ENCODE peak calls at places on chromosomes 7 and 10, in seven cellular contexts. B, O, R, M, U, P and F are unnamed samples.

GRCh38 chr7:139691253-139691781 is 86.5 kb downstream of the HIPK2 start:
- DNase-seq in B (no peak), P (peak; percentile 71), R (no peak), O (peak; percentile 77), U (no peak), M (no peak), F (no peak)

GRCh38 chr7:90412458-90413184 is 9.4 kb downstream of the CLDN12 start:
- DNase-seq in M (peak; percentile 22), O (peak; percentile 87), U (peak; percentile 33), R (no peak), P (peak; percentile 67), B (no peak), F (no peak)

GRCh38 chr7:87574630-87575029 is 26.1 kb downstream of the ABCB1 start:
- DNase-seq in M (no peak), R (no peak), P (no peak), B (no peak), O (no peak), U (no peak), F (no peak)

GRCh38 chr10:104809288-104810090 is 168.4 kb downstream of the SORCS3 start:
- DNase-seq in R (no peak), O (no peak), M (no peak), U (no peak), P (no peak), B (no peak), F (peak; percentile 90)

GRCh38 chr10:122234416-122234815 is 36.7 kb upstream of the BTBD16 start:
- DNase-seq in M (no peak), P (no peak), O (no peak), U (peak; percentile 20), R (no peak), B (no peak), F (no peak)

GRCh38 chr10:92627845-92628480 is 35.0 kb downstream of the KIF11 start:
- DNase-seq in M (no peak), U (no peak), R (no peak), B (no peak), O (no peak), P (no peak), F (no peak)

GRCh38 chr10:78218833-78219490 is 185.3 kb downstream of the RPS24 start:
- DNase-seq in U (no peak), R (no peak), O (no peak), B (no peak), P (no peak), M (no peak), F (no peak)

GRCh38 chr7:107125475-107125874 is 43.3 kb upstream of the HBP1 start:
- DNase-seq in B (no peak), R (no peak), P (no peak), U (no peak), O (no peak), M (no peak), F (no peak)

GRCh38 chr10:133276435-133277201 is at the start of gene ADAM8:
- DNase-seq in M (peak; percentile 41), O (peak; percentile 55), R (no peak), U (peak; percentile 77), B (no peak), P (no peak), F (no peak)

GRCh38 chr7:34087892-34088891 is 182.9 kb downstream of the BMPER start:
- DNase-seq in M (peak; percentile 53), R (no peak), B (no peak), O (peak; percentile 46), U (peak; percentile 68), P (peak; percentile 52), F (no peak)

GRCh38 chr10:21519981-21520436 is 5.5 kb downstream of the SKIDA1 start:
- DNase-seq in U (peak; percentile 53), O (no peak), B (no peak), P (no peak), M (no peak), R (no peak), F (no peak)

GRCh38 chr10:92066386-92066785 is 142.8 kb downstream of the BTAF1 start:
- DNase-seq in P (no peak), O (no peak), B (no peak), M (no peak), R (no peak), U (no peak), F (no peak)

GRCh38 chr10:49616421-49617230 is 2.8 kb downstream of the CHAT start:
- DNase-seq in B (peak; percentile 55), M (no peak), O (no peak), P (no peak), U (no peak), R (no peak), F (peak; percentile 31)

GRCh38 chr10:13956826-13957225 is 370.1 kb downstream of the PRPF18 start:
- DNase-seq in M (no peak), R (peak; percentile 77), U (no peak), O (peak; percentile 36), B (no peak), P (peak; percentile 29), F (no peak)

GRCh38 chr10:111598433-111599059 is 521.7 kb downstream of the ADRA2A start:
- DNase-seq in P (peak; percentile 57), U (peak; percentile 81), M (peak; percentile 63), O (peak; percentile 73), R (peak; percentile 36), B (no peak), F (no peak)

GRCh38 chr10:98351831-98352402 is 63.1 kb downstream of the PYROXD2 start:
- DNase-seq in R (no peak), M (no peak), P (no peak), O (peak; percentile 10), B (no peak), U (no peak), F (no peak)

GRCh38 chr10:98344589-98345038 is 70.4 kb downstream of the PYROXD2 start:
- DNase-seq in B (no peak), U (no peak), R (peak; percentile 72), O (peak; percentile 64), P (peak; percentile 61), M (no peak), F (no peak)

GRCh38 chr10:98346847-98347246 is 68.1 kb downstream of the PYROXD2 start:
- DNase-seq in P (no peak), R (no peak), U (no peak), B (no peak), M (no peak), O (no peak), F (no peak)

GRCh38 chr10:98353105-98353504 is 61.9 kb downstream of the PYROXD2 start:
- DNase-seq in U (no peak), M (no peak), O (no peak), R (no peak), B (no peak), P (no peak), F (no peak)

DNA sequence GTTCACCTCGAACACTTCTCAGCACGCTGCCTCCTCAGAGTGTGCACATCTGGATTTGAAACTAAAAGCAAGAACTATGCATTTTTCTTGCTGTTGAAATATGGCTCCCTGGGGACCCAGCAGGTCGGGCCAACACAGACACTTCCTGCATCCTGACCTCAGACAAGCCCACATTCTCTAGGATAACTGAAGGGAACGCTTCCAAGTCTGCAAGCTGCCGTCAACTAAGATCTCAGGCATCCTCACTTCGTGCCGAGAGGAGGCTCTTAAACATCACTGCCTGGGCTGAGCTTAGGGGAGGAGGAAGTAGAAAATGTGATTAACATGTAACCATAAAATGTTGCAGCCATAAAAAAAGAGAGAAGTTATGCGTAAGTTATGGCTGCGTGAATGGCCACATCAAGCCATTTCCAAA is 65.5 kb downstream of the PYROXD2 start:
- DNase-seq in U (no peak), R (peak; percentile 28), O (peak; percentile 39), M (no peak), P (peak; percentile 34), B (no peak), F (no peak)
- TF ChIP-seq CTCF in U (no peak), R (no peak), O (no peak), M (no peak), P (no peak), B (no peak), F (no peak)

GRCh38 chr7:131546583-131547111 is 9.8 kb downstream of the PODXL start:
- DNase-seq in B (peak; percentile 67), P (no peak), U (peak; percentile 85), O (peak; percentile 37), R (no peak), M (peak; percentile 70), F (no peak)
- TF ChIP-seq CTCF in B (peak; percentile 80), P (peak; percentile 32), U (peak; percentile 89), O (no peak), R (peak; percentile 44), M (peak; percentile 79), F (peak; percentile 40)

DNA sequence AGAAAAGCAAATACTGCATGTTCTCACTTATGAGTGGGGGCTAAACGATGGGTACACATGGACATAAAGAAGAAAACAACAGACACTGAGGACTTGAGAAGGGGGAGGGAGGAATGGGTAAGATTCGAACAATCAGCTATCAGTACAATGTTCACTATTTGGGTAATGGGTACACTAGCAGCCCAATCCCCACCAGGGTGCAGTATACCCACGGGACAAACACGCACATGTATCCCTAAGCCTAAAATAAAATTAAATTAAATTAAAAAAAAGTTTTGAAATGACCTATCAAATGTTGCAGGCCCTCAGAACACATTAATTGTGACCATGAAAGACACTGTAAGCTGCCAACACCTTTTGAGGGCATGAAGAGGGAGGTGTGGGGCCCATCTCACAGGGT is 316.0 kb downstream of the WDR37 start:
- DNase-seq in B (no peak), R (no peak), M (no peak), U (no peak), P (peak; percentile 2), O (no peak), F (no peak)
- TF ChIP-seq CTCF in B (no peak), R (no peak), M (no peak), U (peak; percentile 31), P (no peak), O (no peak), F (peak; percentile 16)

GRCh38 chr7:128270799-128271411 is 29.8 kb downstream of the LEP start:
- DNase-seq in R (no peak), O (no peak), U (no peak), P (no peak), B (no peak), M (no peak), F (no peak)
- TF ChIP-seq CTCF in R (no peak), O (no peak), U (no peak), P (no peak), B (no peak), M (no peak), F (no peak)

GRCh38 chr7:111953611-111954010 is 252.6 kb downstream of the DOCK4 start:
- DNase-seq in R (no peak), M (no peak), U (peak; percentile 31), B (no peak), P (no peak), O (peak; percentile 11), F (no peak)
- TF ChIP-seq CTCF in R (no peak), M (no peak), U (peak; percentile 21), B (peak; percentile 66), P (no peak), O (no peak), F (peak; percentile 57)

GRCh38 chr7:26843696-26844095 is 20.7 kb downstream of the SKAP2 start:
- DNase-seq in R (no peak), B (no peak), P (no peak), M (no peak), U (peak; percentile 13), O (no peak), F (no peak)
- TF ChIP-seq CTCF in R (no peak), B (peak; percentile 45), P (no peak), M (no peak), U (peak; percentile 48), O (no peak), F (peak; percentile 64)

DNA sequence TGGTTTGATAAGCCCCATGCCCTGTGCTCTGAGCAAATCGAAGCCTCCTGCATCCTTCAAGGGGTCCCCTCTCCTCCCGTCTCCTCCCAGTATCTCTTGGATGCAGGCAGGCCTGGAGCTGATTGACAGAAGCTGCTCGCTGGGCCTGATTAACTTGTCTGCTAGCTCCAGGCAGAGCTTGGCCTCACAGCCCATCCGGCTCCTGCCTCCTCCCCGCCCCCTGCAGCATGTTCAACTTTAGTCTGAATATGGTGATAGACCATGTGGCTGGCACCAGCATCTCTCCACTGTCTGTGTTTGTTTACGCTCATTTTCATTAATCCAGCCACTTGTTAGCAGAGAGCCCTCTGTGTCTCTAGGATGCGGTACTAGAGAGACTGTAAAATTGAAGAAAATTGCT is 432.2 kb downstream of the DPP6 start:
- DNase-seq in P (no peak), B (no peak), U (peak; percentile 38), R (no peak), O (no peak), M (no peak), F (no peak)
- TF ChIP-seq CTCF in P (no peak), B (no peak), U (no peak), R (no peak), O (no peak), M (no peak), F (no peak)